ENCODE peak calls at places on chromosomes 11 and 22, in ten cellular contexts. N, R, B, V, H, F, A, K, P and L are unnamed samples.

GRCh38 chr11:112965601-112966125 is 4.4 kb downstream of the NCAM1 start:
- DNase-seq in B (no peak), A (no peak), V (peak; percentile 10), P (no peak), H (no peak), N (no peak), K (no peak), R (no peak), F (no peak), L (no peak)

GRCh38 chr11:1296287-1296686 is 13.1 kb downstream of the TOLLIP start:
- DNase-seq in H (no peak), N (peak; percentile 64), V (no peak), K (no peak), P (no peak), R (no peak), F (no peak), B (peak; percentile 65), A (no peak), L (peak; percentile 10)

GRCh38 chr22:24985824-24986214 is 33.3 kb downstream of the KIAA1671 start:
- DNase-seq in F (no peak), V (no peak), A (no peak), R (no peak), K (peak; percentile 96), B (peak; percentile 90), N (no peak), P (peak; percentile 77), H (no peak), L (peak; percentile 73)

GRCh38 chr11:32426819-32427615 is 8.3 kb downstream of the WT1 start:
- DNase-seq in A (no peak), V (peak; percentile 70), R (no peak), B (peak; percentile 73), N (peak; percentile 68), P (no peak), H (peak; percentile 89), F (no peak), K (peak; percentile 90), L (no peak)

GRCh38 chr22:40556641-40557040 is 79.9 kb downstream of the MRTFA start:
- DNase-seq in P (no peak), N (no peak), K (no peak), A (no peak), B (no peak), V (no peak), R (no peak), F (no peak), H (no peak), L (no peak)

GRCh38 chr11:134905966-134906955 is 494.2 kb upstream of the B3GAT1 start:
- DNase-seq in A (no peak), R (no peak), V (no peak), P (no peak), K (no peak), F (no peak), B (no peak), H (no peak), N (no peak), L (no peak)

GRCh38 chr11:87445002-87445401 is 407.3 kb downstream of the TMEM135 start:
- DNase-seq in F (no peak), P (peak; percentile 83), V (no peak), A (no peak), R (no peak), K (no peak), H (no peak), B (peak; percentile 32), N (no peak), L (no peak)

GRCh38 chr11:62732830-62733229 is 4.5 kb downstream of the TTC9C start:
- DNase-seq in V (no peak), P (peak; percentile 36), R (no peak), B (no peak), N (no peak), H (no peak), F (no peak), A (no peak), K (peak; percentile 43), L (no peak)

GRCh38 chr11:65872555-65873279 is at the start of gene EFEMP2:
- DNase-seq in K (peak; percentile 68), A (no peak), H (peak; percentile 66), B (peak; percentile 96), N (peak; percentile 90), R (no peak), V (peak; percentile 57), F (no peak), P (no peak), L (peak; percentile 74)

GRCh38 chr11:34909435-34909834 is 6.7 kb downstream of the APIP start:
- DNase-seq in H (no peak), F (no peak), N (no peak), R (no peak), B (no peak), V (no peak), P (no peak), K (no peak), A (no peak), L (no peak)

GRCh38 chr11:131495417-131495816 is 125.0 kb downstream of the NTM start:
- DNase-seq in A (no peak), N (no peak), P (no peak), V (no peak), H (peak; percentile 11), R (peak; percentile 77), B (no peak), F (peak; percentile 20), K (peak; percentile 26), L (no peak)

DNA sequence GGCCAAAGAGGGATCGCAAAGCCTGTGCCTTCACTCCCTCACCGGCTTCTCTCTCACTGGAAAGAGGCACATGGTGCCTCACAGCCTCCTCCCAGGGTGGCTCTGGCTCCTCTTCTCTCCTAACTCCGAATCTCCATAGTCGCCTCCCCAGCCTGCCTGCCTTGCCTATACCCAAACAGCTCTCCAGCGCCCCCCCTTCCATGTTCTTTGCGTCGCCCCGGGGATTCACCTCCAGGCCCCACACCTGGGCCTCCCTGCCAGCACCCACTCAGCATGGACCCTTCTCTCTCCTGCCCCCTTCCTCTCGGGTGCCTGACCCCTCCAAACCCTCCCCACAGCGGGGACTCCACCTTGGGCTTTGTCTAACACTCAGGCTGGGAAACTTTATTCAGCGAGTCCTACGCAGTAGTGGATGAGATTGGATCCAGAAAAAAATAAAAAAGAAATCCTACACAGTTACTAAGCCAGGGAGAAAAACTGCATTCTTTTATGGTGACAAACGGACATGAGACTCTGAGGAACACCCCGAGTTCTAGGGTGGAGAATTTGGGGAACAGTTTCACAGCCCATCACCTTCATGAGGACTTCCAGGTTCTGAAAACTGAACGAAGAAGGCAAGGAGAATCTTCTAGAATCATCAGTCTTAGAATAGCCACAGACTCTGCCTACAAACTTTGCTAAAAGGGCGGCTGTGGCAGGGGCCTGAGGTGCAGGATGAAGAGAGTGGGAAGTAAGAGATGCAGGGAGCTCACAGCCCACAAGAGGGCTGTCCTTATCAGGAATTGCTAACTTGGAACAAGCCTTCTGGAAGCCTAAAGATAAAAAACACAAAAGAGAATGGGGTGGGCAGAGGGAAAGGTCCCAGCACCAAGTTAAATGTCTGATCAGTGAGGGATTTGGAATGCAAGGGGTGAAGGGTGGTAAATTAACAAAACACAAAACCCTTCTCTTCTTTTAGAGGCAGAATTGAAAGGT is 5.3 kb downstream of the PPM1F start:
- DNase-seq in A (peak; percentile 33), F (no peak), H (no peak), V (peak; percentile 59), N (no peak), R (no peak), B (peak; percentile 93), P (peak; percentile 19), K (peak; percentile 68), L (no peak)
- TF ChIP-seq CTCF in A (peak; percentile 57), F (peak; percentile 25), H (no peak), V (peak; percentile 54), N (peak; percentile 27), R (no peak), B (peak; percentile 56), P (peak; percentile 30), K (peak; percentile 68), L (peak; percentile 37)

GRCh38 chr11:3685923-3686322 is 14.7 kb upstream of the CHRNA10 start:
- DNase-seq in K (peak; percentile 7), V (no peak), B (no peak), N (no peak), R (no peak), A (no peak), F (no peak), H (no peak), P (no peak), L (no peak)

GRCh38 chr11:3686751-3687150 is 15.6 kb upstream of the CHRNA10 start:
- DNase-seq in P (no peak), V (no peak), F (no peak), B (no peak), H (no peak), N (no peak), K (no peak), A (no peak), R (no peak), L (no peak)

GRCh38 chr11:3684787-3685186 is 13.6 kb upstream of the CHRNA10 start:
- DNase-seq in N (no peak), P (no peak), A (no peak), V (no peak), K (no peak), F (no peak), R (no peak), B (no peak), H (no peak), L (no peak)

GRCh38 chr11:3683039-3683438 is 11.9 kb upstream of the CHRNA10 start:
- DNase-seq in A (no peak), B (no peak), R (no peak), H (no peak), N (no peak), V (no peak), K (no peak), F (no peak), P (no peak), L (no peak)

DNA sequence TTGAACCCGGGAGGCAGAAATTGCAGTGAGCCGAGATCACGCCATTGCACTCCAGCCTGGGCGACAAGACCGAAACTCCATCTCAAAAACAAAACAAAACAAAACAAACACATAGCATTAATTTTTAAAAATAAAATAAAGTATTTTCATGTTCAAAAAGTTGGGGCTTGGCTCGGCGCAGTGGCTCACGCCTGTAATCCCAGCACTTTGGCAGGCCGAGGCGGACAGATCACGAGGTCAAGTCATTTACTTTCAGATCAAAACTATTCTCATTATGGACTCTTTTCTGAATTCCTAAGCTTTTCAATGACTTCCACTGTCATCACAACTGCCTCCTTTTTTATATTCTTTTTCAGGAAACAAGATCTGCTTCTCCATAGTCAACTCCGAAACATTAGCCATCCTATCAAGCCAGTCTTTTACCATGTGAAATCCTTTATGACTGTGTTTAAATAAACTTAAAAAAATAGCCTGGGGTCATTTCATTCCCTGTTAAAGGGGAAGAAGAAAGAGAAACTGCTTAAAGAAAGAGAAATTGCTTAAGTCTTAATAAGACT is 13.0 kb upstream of the CHRNA10 start:
- DNase-seq in P (no peak), N (no peak), B (no peak), H (no peak), F (no peak), A (no peak), V (no peak), R (no peak), K (no peak), L (no peak)
- H3K36me3 ChIP-seq in P (peaks cover 67% of the 10 kb centered on the region), N (peaks cover 39% of the 10 kb centered on the region), B (peaks cover 83% of the 10 kb centered on the region), H (no peaks in the 10 kb centered on the region), F (no peaks in the 10 kb centered on the region), A (peaks cover 89% of the 10 kb centered on the region), V (peaks cover 40% of the 10 kb centered on the region), R (peaks cover 40% of the 10 kb centered on the region), K (peaks cover 58% of the 10 kb centered on the region), L (peaks cover 98% of the 10 kb centered on the region)

GRCh38 chr11:18526521-18527296 is at the start of gene TSG101:
- DNase-seq in H (peak; percentile 94), V (peak; percentile 96), P (peak; percentile 89), F (peak; percentile 92), A (peak; percentile 96), N (peak; percentile 98), K (peak; percentile 95), B (peak; percentile 96), R (peak; percentile 92), L (peak; percentile 94)
- TF ChIP-seq CTCF in H (peak; percentile 27), V (no peak), P (no peak), F (no peak), A (no peak), N (no peak), K (no peak), B (no peak), R (no peak), L (no peak)

GRCh38 chr11:77728203-77728786 is 90.7 kb upstream of the CLNS1A start:
- DNase-seq in P (no peak), H (no peak), R (no peak), F (peak; percentile 68), B (no peak), K (no peak), V (no peak), A (no peak), N (no peak), L (no peak)
- H3K36me3 ChIP-seq in P (peaks cover 24% of the 10 kb centered on the region), H (no peaks in the 10 kb centered on the region), R (peaks cover 6% of the 10 kb centered on the region), F (no peaks in the 10 kb centered on the region), B (peaks cover 12% of the 10 kb centered on the region), K (peaks cover 16% of the 10 kb centered on the region), V (peaks cover 18% of the 10 kb centered on the region), A (peaks cover 23% of the 10 kb centered on the region), N (no peaks in the 10 kb centered on the region), L (peaks cover 23% of the 10 kb centered on the region)